ENCODE peak calls at places on chromosomes 11 and 22, in eight cellular contexts. W is adipocyte, N is neuronal stem cell, F is cardiac muscle cell, Q is NT2/D1, K is fibroblast of lung, E is tibial artery, H is GM23248. Z is an unnamed sample.

GRCh38 chr22:26168934-26169311 is 339 bp upstream of the SEZ6L start:
- DNase-seq in W (no peak), N (no peak), F (no peak), Q (no peak), K (no peak), E (no peak), H (peak; percentile 39), Z (no peak)

GRCh38 chr11:32307449-32307848 is 127.9 kb downstream of the WT1 start:
- DNase-seq in H (no peak), N (no peak), Q (no peak), W (no peak), K (no peak), E (no peak), F (no peak), Z (no peak)

GRCh38 chr11:6812391-6813005 is 13.0 kb upstream of the OR6A2 start:
- DNase-seq in H (peak; percentile 54), K (peak; percentile 32), E (no peak), Q (peak; percentile 44), N (peak; percentile 43), W (peak; percentile 70), F (peak; percentile 54), Z (peak; percentile 34)

GRCh38 chr11:103464420-103464819 is 355.2 kb downstream of the DYNC2H1 start:
- DNase-seq in F (no peak), Q (no peak), N (no peak), K (no peak), H (peak; percentile 3), E (no peak), W (no peak), Z (no peak)

GRCh38 chr11:65381721-65382035 is 768 bp downstream of the SLC25A45 start:
- DNase-seq in F (no peak), W (no peak), H (peak; percentile 72), E (peak; percentile 52), N (no peak), Q (no peak), K (peak; percentile 58), Z (no peak)

GRCh38 chr11:130213979-130214281 is 54.3 kb downstream of the ST14 start:
- DNase-seq in W (no peak), F (no peak), Q (no peak), E (no peak), H (no peak), K (no peak), N (no peak), Z (no peak)

GRCh38 chr22:49886346-49887073 is 31.7 kb downstream of the ALG12 start:
- DNase-seq in Q (no peak), K (no peak), N (no peak), H (no peak), E (no peak), W (no peak), F (no peak), Z (no peak)

GRCh38 chr22:19981171-19981960 is 35.3 kb downstream of the ARVCF start:
- DNase-seq in W (no peak), Q (no peak), E (no peak), N (no peak), K (no peak), H (no peak), F (no peak), Z (no peak)

GRCh38 chr11:121575250-121575962 is 122.6 kb upstream of the SORL1-AS1 start:
- DNase-seq in N (no peak), F (peak; percentile 58), W (no peak), H (peak; percentile 8), K (peak; percentile 89), Q (no peak), E (peak; percentile 73), Z (no peak)

GRCh38 chr11:6523253-6523652 is 26.2 kb downstream of the DNHD1 start:
- DNase-seq in W (peak; percentile 51), F (peak; percentile 10), Q (no peak), K (no peak), N (no peak), E (no peak), H (peak; percentile 84), Z (no peak)

GRCh38 chr11:35905901-35906661 is 37.8 kb upstream of the LDLRAD3 start:
- DNase-seq in N (no peak), K (peak; percentile 54), W (peak; percentile 7), Q (no peak), H (no peak), E (no peak), F (peak; percentile 78), Z (no peak)

GRCh38 chr22:36252754-36253522 is at the start of gene APOL1:
- DNase-seq in N (no peak), F (no peak), H (peak; percentile 77), E (no peak), Q (no peak), K (peak; percentile 49), W (peak; percentile 46), Z (no peak)
- H3K4me3 ChIP-seq in N (no peak within 1 kb of the TSS), F (no peak within 1 kb of the TSS), H (peak within 1 kb of the TSS; percentile 82), E (peak within 1 kb of the TSS; percentile 37), Q (no peak within 1 kb of the TSS), K (peak within 1 kb of the TSS; percentile 43), W (peak within 1 kb of the TSS; percentile 84), Z (no peak within 1 kb of the TSS)

GRCh38 chr11:68334923-68335322 is 22.5 kb downstream of the LRP5 start:
- DNase-seq in N (no peak), W (no peak), F (no peak), H (no peak), E (no peak), Q (no peak), K (no peak), Z (no peak)

GRCh38 chr11:68338041-68338800 is 25.8 kb downstream of the LRP5 start:
- DNase-seq in K (peak; percentile 51), W (peak; percentile 70), F (no peak), Q (no peak), N (no peak), E (peak; percentile 78), H (peak; percentile 85), Z (no peak)

GRCh38 chr11:68340003-68340767 is 27.8 kb downstream of the LRP5 start:
- DNase-seq in Q (no peak), K (no peak), N (no peak), W (no peak), E (no peak), F (no peak), H (no peak), Z (no peak)

GRCh38 chr11:68335693-68336092 is 23.3 kb downstream of the LRP5 start:
- DNase-seq in K (no peak), F (no peak), Q (no peak), H (no peak), E (no peak), N (no peak), W (no peak), Z (no peak)

GRCh38 chr11:68337399-68337835 is 25.0 kb downstream of the LRP5 start:
- DNase-seq in E (no peak), H (no peak), N (no peak), W (no peak), Q (no peak), K (no peak), F (no peak), Z (no peak)
- H3K4me1 ChIP-seq in E (peaks cover 90% of the 10 kb centered on the region), H (peaks cover 17% of the 10 kb centered on the region), N (peaks cover 19% of the 10 kb centered on the region), W (peaks cover 56% of the 10 kb centered on the region), Q (peaks cover 12% of the 10 kb centered on the region), K (peaks cover 2% of the 10 kb centered on the region), F (peaks cover 14% of the 10 kb centered on the region), Z (no peaks in the 10 kb centered on the region)

GRCh38 chr11:110074499-110074898 is 18.7 kb upstream of the ZC3H12C start:
- DNase-seq in F (no peak), Q (no peak), W (no peak), E (no peak), K (no peak), H (no peak), N (no peak), Z (no peak)

GRCh38 chr11:110065189-110065588 is 28.0 kb upstream of the ZC3H12C start:
- DNase-seq in F (no peak), H (no peak), W (no peak), N (no peak), K (no peak), E (no peak), Q (no peak), Z (no peak)

GRCh38 chr11:110069158-110069737 is 23.9 kb upstream of the ZC3H12C start:
- DNase-seq in N (no peak), F (peak; percentile 78), E (peak; percentile 53), W (peak; percentile 67), Q (no peak), K (peak; percentile 81), H (peak; percentile 91), Z (no peak)

GRCh38 chr11:110071197-110071596 is 22.0 kb upstream of the ZC3H12C start:
- DNase-seq in E (no peak), N (no peak), Q (no peak), W (no peak), F (no peak), H (no peak), K (no peak), Z (no peak)

GRCh38 chr11:110070176-110070575 is 23.0 kb upstream of the ZC3H12C start:
- DNase-seq in F (peak; percentile 14), H (no peak), Q (no peak), E (no peak), N (no peak), W (no peak), K (no peak), Z (no peak)
- H3K4me3 ChIP-seq in F (no peak overlapping the region), H (no peak overlapping the region), Q (no peak overlapping the region), E (no peak overlapping the region), N (no peak overlapping the region), W (no peak overlapping the region), K (no peak overlapping the region), Z (no peak overlapping the region)

GRCh38 chr11:102147031-102147430 is 36.8 kb downstream of the YAP1 start:
- DNase-seq in W (no peak), Q (no peak), F (peak; percentile 15), E (no peak), H (no peak), N (no peak), K (peak; percentile 74), Z (no peak)
- H3K4me1 ChIP-seq in W (peaks cover 71% of the 10 kb centered on the region), Q (no peaks in the 10 kb centered on the region), F (peaks cover 63% of the 10 kb centered on the region), E (peaks cover 100% of the 10 kb centered on the region), H (peaks cover 50% of the 10 kb centered on the region), N (peaks cover 3% of the 10 kb centered on the region), K (peaks cover 8% of the 10 kb centered on the region), Z (peaks cover 16% of the 10 kb centered on the region)

DNA sequence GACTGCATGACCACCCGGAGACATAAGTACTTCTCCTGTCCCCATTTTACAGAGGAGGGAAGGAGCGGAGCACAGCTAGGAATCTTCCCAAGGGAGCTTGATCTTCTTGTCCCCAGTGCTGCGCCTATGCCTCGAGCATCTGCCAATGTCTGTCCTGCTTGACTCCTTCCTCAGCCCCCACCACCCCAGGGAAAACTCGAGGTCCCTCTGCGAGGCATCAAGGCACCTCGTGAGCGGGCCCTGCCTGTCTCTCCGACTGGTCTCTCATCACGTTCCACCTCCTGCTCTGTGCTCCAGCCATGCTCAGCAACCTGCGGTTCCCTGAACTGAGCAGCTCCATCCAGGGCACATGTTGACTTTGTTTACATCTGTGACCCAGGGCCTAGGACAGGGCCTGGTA is 2.5 kb downstream of the NCF4 start:
- DNase-seq in N (no peak), E (no peak), Q (no peak), F (no peak), W (no peak), H (no peak), K (no peak), Z (no peak)
- H3K4me3 ChIP-seq in N (no peak overlapping the region), E (no peak overlapping the region), Q (no peak overlapping the region), F (no peak overlapping the region), W (no peak overlapping the region), H (no peak overlapping the region), K (no peak overlapping the region), Z (no peak overlapping the region)

Z was measured in HAP-1.